ENCODE peak calls at places on chromosome X, in eight cellular contexts. One of them, this sample, is unnamed. For H3K4me1, the result is how much of the 10 kb centered on the place peaks cover.

GRCh38 chrX:30659421-30659820 is 6.2 kb downstream of the GK start:
- DNase-seq in gastrocnemius medialis: no peak
- DNase-seq in GM23248: peak
- DNase-seq in small intestine: peak
- DNase-seq in naive thymus-derived CD4-positive, alpha-beta T cell: no peak
- DNase-seq in PC-3: peak
- DNase-seq in mucosa of descending colon: no peak
- DNase-seq in uterus: no peak
- DNase-seq in this sample: no peak

GRCh38 chrX:47991263-47992092 is 12.3 kb downstream of the ZNF182 start:
- DNase-seq in gastrocnemius medialis: no peak
- DNase-seq in GM23248: peak
- DNase-seq in small intestine: no peak
- DNase-seq in naive thymus-derived CD4-positive, alpha-beta T cell: peak
- DNase-seq in PC-3: peak
- DNase-seq in mucosa of descending colon: no peak
- DNase-seq in uterus: no peak
- DNase-seq in this sample: no peak

GRCh38 chrX:17792842-17793241 is 55.5 kb downstream of the SCML1 start:
- DNase-seq in gastrocnemius medialis: no peak
- DNase-seq in GM23248: no peak
- DNase-seq in small intestine: no peak
- DNase-seq in naive thymus-derived CD4-positive, alpha-beta T cell: no peak
- DNase-seq in PC-3: no peak
- DNase-seq in mucosa of descending colon: no peak
- DNase-seq in uterus: no peak
- DNase-seq in this sample: no peak

GRCh38 chrX:145817666-145818521 is at the start of gene SLITRK2:
- DNase-seq in gastrocnemius medialis: no peak
- DNase-seq in GM23248: peak
- DNase-seq in small intestine: no peak
- DNase-seq in naive thymus-derived CD4-positive, alpha-beta T cell: no peak
- DNase-seq in PC-3: no peak
- DNase-seq in mucosa of descending colon: no peak
- DNase-seq in uterus: peak
- DNase-seq in this sample: no peak

GRCh38 chrX:8405631-8406030 is 59.0 kb upstream of the VCX3B start:
- DNase-seq in gastrocnemius medialis: no peak
- DNase-seq in GM23248: no peak
- DNase-seq in small intestine: no peak
- DNase-seq in naive thymus-derived CD4-positive, alpha-beta T cell: no peak
- DNase-seq in PC-3: peak
- DNase-seq in mucosa of descending colon: no peak
- DNase-seq in uterus: no peak
- DNase-seq in this sample: no peak

GRCh38 chrX:291411-291901 is 10.3 kb downstream of the PLCXD1 start:
- DNase-seq in gastrocnemius medialis: no peak
- DNase-seq in GM23248: no peak
- DNase-seq in small intestine: no peak
- DNase-seq in naive thymus-derived CD4-positive, alpha-beta T cell: no peak
- DNase-seq in PC-3: no peak
- DNase-seq in mucosa of descending colon: no peak
- DNase-seq in uterus: no peak
- DNase-seq in this sample: peak

GRCh38 chrX:97366246-97366645 is 482.5 kb downstream of the RPA4 start:
- DNase-seq in gastrocnemius medialis: no peak
- DNase-seq in GM23248: no peak
- DNase-seq in small intestine: no peak
- DNase-seq in naive thymus-derived CD4-positive, alpha-beta T cell: no peak
- DNase-seq in PC-3: no peak
- DNase-seq in mucosa of descending colon: no peak
- DNase-seq in uterus: no peak
- DNase-seq in this sample: no peak

GRCh38 chrX:106752101-106752678 is 25.7 kb downstream of the RNF128 start:
- DNase-seq in gastrocnemius medialis: no peak
- DNase-seq in GM23248: peak
- DNase-seq in small intestine: no peak
- DNase-seq in naive thymus-derived CD4-positive, alpha-beta T cell: no peak
- DNase-seq in PC-3: peak
- DNase-seq in mucosa of descending colon: peak
- DNase-seq in uterus: no peak
- DNase-seq in this sample: no peak

GRCh38 chrX:15815779-15816452 is 25.6 kb downstream of the ZRSR2 start:
- DNase-seq in gastrocnemius medialis: no peak
- DNase-seq in GM23248: peak
- DNase-seq in small intestine: peak
- DNase-seq in naive thymus-derived CD4-positive, alpha-beta T cell: peak
- DNase-seq in PC-3: peak
- DNase-seq in mucosa of descending colon: peak
- DNase-seq in uterus: no peak
- DNase-seq in this sample: no peak

GRCh38 chrX:110442631-110443030 is 84.0 kb downstream of the RTL9 start:
- DNase-seq in gastrocnemius medialis: no peak
- DNase-seq in GM23248: peak
- DNase-seq in small intestine: peak
- DNase-seq in naive thymus-derived CD4-positive, alpha-beta T cell: no peak
- DNase-seq in PC-3: peak
- DNase-seq in mucosa of descending colon: peak
- DNase-seq in uterus: no peak
- DNase-seq in this sample: no peak

GRCh38 chrX:108171671-108172070 is 80.1 kb downstream of the ATG4A start:
- DNase-seq in gastrocnemius medialis: no peak
- DNase-seq in GM23248: no peak
- DNase-seq in small intestine: no peak
- DNase-seq in naive thymus-derived CD4-positive, alpha-beta T cell: no peak
- DNase-seq in PC-3: no peak
- DNase-seq in mucosa of descending colon: no peak
- DNase-seq in uterus: no peak
- DNase-seq in this sample: no peak

GRCh38 chrX:18041656-18042055 is 179.0 kb downstream of the BEND2 start:
- DNase-seq in gastrocnemius medialis: no peak
- DNase-seq in GM23248: no peak
- DNase-seq in small intestine: no peak
- DNase-seq in naive thymus-derived CD4-positive, alpha-beta T cell: no peak
- DNase-seq in PC-3: peak
- DNase-seq in mucosa of descending colon: no peak
- DNase-seq in uterus: no peak
- DNase-seq in this sample: no peak

GRCh38 chrX:10111364-10112148 is 45.2 kb upstream of the CLCN4 start:
- DNase-seq in gastrocnemius medialis: no peak
- DNase-seq in GM23248: peak
- DNase-seq in small intestine: peak
- DNase-seq in naive thymus-derived CD4-positive, alpha-beta T cell: peak
- DNase-seq in PC-3: no peak
- DNase-seq in mucosa of descending colon: peak
- DNase-seq in uterus: no peak
- DNase-seq in this sample: no peak

GRCh38 chrX:121931567-121931966 is 884.2 kb downstream of the GLUD2 start:
- DNase-seq in gastrocnemius medialis: no peak
- DNase-seq in GM23248: no peak
- DNase-seq in small intestine: no peak
- DNase-seq in naive thymus-derived CD4-positive, alpha-beta T cell: no peak
- DNase-seq in PC-3: no peak
- DNase-seq in mucosa of descending colon: no peak
- DNase-seq in uterus: no peak
- DNase-seq in this sample: no peak

GRCh38 chrX:21944136-21944615 is 3.7 kb downstream of the SMS start:
- DNase-seq in gastrocnemius medialis: no peak
- DNase-seq in GM23248: no peak
- DNase-seq in small intestine: no peak
- DNase-seq in naive thymus-derived CD4-positive, alpha-beta T cell: no peak
- DNase-seq in PC-3: no peak
- DNase-seq in mucosa of descending colon: no peak
- DNase-seq in uterus: no peak
- DNase-seq in this sample: no peak
- H3K4me3 ChIP-seq in gastrocnemius medialis: no peak
- H3K4me3 ChIP-seq in GM23248: peak
- H3K4me3 ChIP-seq in small intestine: no peak
- H3K4me3 ChIP-seq in naive thymus-derived CD4-positive, alpha-beta T cell: no peak
- H3K4me3 ChIP-seq in PC-3: peak
- H3K4me3 ChIP-seq in mucosa of descending colon: no peak
- H3K4me3 ChIP-seq in uterus: no peak
- H3K4me3 ChIP-seq in this sample: no peak

GRCh38 chrX:43582540-43582913 is 73.6 kb upstream of the MAOA start:
- DNase-seq in gastrocnemius medialis: no peak
- DNase-seq in GM23248: no peak
- DNase-seq in small intestine: no peak
- DNase-seq in naive thymus-derived CD4-positive, alpha-beta T cell: no peak
- DNase-seq in PC-3: no peak
- DNase-seq in mucosa of descending colon: no peak
- DNase-seq in uterus: no peak
- DNase-seq in this sample: no peak
- H3K4me1 ChIP-seq in gastrocnemius medialis: under half
- H3K4me1 ChIP-seq in GM23248: under half
- H3K4me1 ChIP-seq in small intestine: under half
- H3K4me1 ChIP-seq in naive thymus-derived CD4-positive, alpha-beta T cell: under half
- H3K4me1 ChIP-seq in PC-3: under half
- H3K4me1 ChIP-seq in mucosa of descending colon: under half
- H3K4me1 ChIP-seq in uterus: under half
- H3K4me1 ChIP-seq in this sample: under half

DNA sequence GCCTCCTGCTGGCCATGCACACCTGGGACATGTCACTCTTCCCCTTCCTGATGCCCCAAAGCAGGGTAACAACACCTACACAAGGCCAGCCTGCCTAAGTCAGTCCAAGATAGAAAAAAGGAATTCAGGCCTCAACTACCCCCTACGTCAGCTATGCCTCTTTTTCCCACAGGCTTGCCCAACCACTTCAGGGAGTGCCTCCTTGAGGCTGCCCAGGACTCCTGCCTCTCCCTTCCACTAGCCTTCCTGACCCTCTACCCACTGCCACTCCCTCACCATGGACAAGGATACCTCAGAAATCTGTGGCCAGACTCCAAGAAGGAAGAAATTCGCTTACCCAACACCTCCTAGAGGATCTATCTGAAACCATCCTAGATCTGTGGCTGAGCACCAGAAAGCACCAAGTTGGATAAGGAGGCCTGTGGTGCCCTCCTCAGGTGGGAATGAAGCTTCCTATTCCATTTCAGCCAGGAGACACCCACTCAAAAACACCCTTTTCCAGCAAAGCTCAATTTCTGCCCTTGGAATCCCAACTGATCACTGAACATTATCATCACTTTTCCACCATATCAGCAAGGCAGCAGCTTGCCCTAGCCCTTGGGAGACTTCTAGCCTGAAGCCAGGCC is 1.8 kb downstream of the KDM5C start:
- DNase-seq in gastrocnemius medialis: peak
- DNase-seq in GM23248: peak
- DNase-seq in small intestine: no peak
- DNase-seq in naive thymus-derived CD4-positive, alpha-beta T cell: no peak
- DNase-seq in PC-3: peak
- DNase-seq in mucosa of descending colon: peak
- DNase-seq in uterus: no peak
- DNase-seq in this sample: no peak
- H3K4me3 ChIP-seq in gastrocnemius medialis: peak
- H3K4me3 ChIP-seq in GM23248: peak
- H3K4me3 ChIP-seq in small intestine: no peak
- H3K4me3 ChIP-seq in naive thymus-derived CD4-positive, alpha-beta T cell: peak
- H3K4me3 ChIP-seq in PC-3: peak
- H3K4me3 ChIP-seq in mucosa of descending colon: no peak
- H3K4me3 ChIP-seq in uterus: peak
- H3K4me3 ChIP-seq in this sample: peak

DNA sequence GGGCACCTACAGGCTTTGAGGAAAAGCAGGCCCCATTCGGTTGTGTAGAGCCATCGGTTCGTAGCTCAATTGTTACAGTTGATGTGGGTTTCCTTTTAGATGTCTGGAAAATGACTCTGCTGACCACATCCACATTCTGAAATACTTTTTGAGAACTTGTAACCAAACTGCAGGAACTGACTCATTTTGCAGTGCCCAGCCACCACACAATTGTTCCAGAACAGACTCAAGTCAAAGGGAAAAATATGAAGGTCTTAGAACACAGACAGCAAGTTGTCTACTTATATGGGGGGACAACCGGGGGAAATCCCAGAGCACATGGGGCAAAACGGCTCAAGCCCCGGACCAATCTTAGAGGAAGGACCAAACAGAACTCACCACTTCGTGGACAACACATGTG is 557.6 kb upstream of the DIPK2B start:
- DNase-seq in gastrocnemius medialis: no peak
- DNase-seq in GM23248: peak
- DNase-seq in small intestine: peak
- DNase-seq in naive thymus-derived CD4-positive, alpha-beta T cell: no peak
- DNase-seq in PC-3: peak
- DNase-seq in mucosa of descending colon: no peak
- DNase-seq in uterus: no peak
- DNase-seq in this sample: no peak
- H3K4me1 ChIP-seq in gastrocnemius medialis: under half
- H3K4me1 ChIP-seq in GM23248: half or more
- H3K4me1 ChIP-seq in small intestine: under half
- H3K4me1 ChIP-seq in naive thymus-derived CD4-positive, alpha-beta T cell: half or more
- H3K4me1 ChIP-seq in PC-3: half or more
- H3K4me1 ChIP-seq in mucosa of descending colon: under half
- H3K4me1 ChIP-seq in uterus: under half
- H3K4me1 ChIP-seq in this sample: under half

GRCh38 chrX:41023098-41023497 is 62.1 kb upstream of the USP9X start:
- DNase-seq in gastrocnemius medialis: no peak
- DNase-seq in GM23248: no peak
- DNase-seq in small intestine: no peak
- DNase-seq in naive thymus-derived CD4-positive, alpha-beta T cell: no peak
- DNase-seq in PC-3: no peak
- DNase-seq in mucosa of descending colon: no peak
- DNase-seq in uterus: no peak
- DNase-seq in this sample: no peak

GRCh38 chrX:41024755-41025154 is 60.5 kb upstream of the USP9X start:
- DNase-seq in gastrocnemius medialis: no peak
- DNase-seq in GM23248: no peak
- DNase-seq in small intestine: no peak
- DNase-seq in naive thymus-derived CD4-positive, alpha-beta T cell: no peak
- DNase-seq in PC-3: no peak
- DNase-seq in mucosa of descending colon: no peak
- DNase-seq in uterus: no peak
- DNase-seq in this sample: no peak

GRCh38 chrX:41027388-41027787 is 57.9 kb upstream of the USP9X start:
- DNase-seq in gastrocnemius medialis: no peak
- DNase-seq in GM23248: peak
- DNase-seq in small intestine: no peak
- DNase-seq in naive thymus-derived CD4-positive, alpha-beta T cell: no peak
- DNase-seq in PC-3: peak
- DNase-seq in mucosa of descending colon: no peak
- DNase-seq in uterus: no peak
- DNase-seq in this sample: no peak

GRCh38 chrX:41026326-41027136 is 58.7 kb upstream of the USP9X start:
- DNase-seq in gastrocnemius medialis: no peak
- DNase-seq in GM23248: no peak
- DNase-seq in small intestine: peak
- DNase-seq in naive thymus-derived CD4-positive, alpha-beta T cell: no peak
- DNase-seq in PC-3: peak
- DNase-seq in mucosa of descending colon: peak
- DNase-seq in uterus: no peak
- DNase-seq in this sample: no peak

GRCh38 chrX:41025926-41026325 is 59.3 kb upstream of the USP9X start:
- DNase-seq in gastrocnemius medialis: no peak
- DNase-seq in GM23248: no peak
- DNase-seq in small intestine: no peak
- DNase-seq in naive thymus-derived CD4-positive, alpha-beta T cell: no peak
- DNase-seq in PC-3: no peak
- DNase-seq in mucosa of descending colon: no peak
- DNase-seq in uterus: no peak
- DNase-seq in this sample: no peak
- H3K4me3 ChIP-seq in gastrocnemius medialis: no peak
- H3K4me3 ChIP-seq in GM23248: no peak
- H3K4me3 ChIP-seq in small intestine: no peak
- H3K4me3 ChIP-seq in naive thymus-derived CD4-positive, alpha-beta T cell: no peak
- H3K4me3 ChIP-seq in PC-3: no peak
- H3K4me3 ChIP-seq in mucosa of descending colon: no peak
- H3K4me3 ChIP-seq in uterus: no peak
- H3K4me3 ChIP-seq in this sample: no peak

GRCh38 chrX:56569378-56570061 is 6.1 kb downstream of the UBQLN2 start:
- DNase-seq in gastrocnemius medialis: no peak
- DNase-seq in GM23248: no peak
- DNase-seq in small intestine: no peak
- DNase-seq in naive thymus-derived CD4-positive, alpha-beta T cell: no peak
- DNase-seq in PC-3: no peak
- DNase-seq in mucosa of descending colon: no peak
- DNase-seq in uterus: no peak
- DNase-seq in this sample: no peak
- H3K4me1 ChIP-seq in gastrocnemius medialis: under half
- H3K4me1 ChIP-seq in GM23248: under half
- H3K4me1 ChIP-seq in small intestine: under half
- H3K4me1 ChIP-seq in naive thymus-derived CD4-positive, alpha-beta T cell: under half
- H3K4me1 ChIP-seq in PC-3: under half
- H3K4me1 ChIP-seq in mucosa of descending colon: under half
- H3K4me1 ChIP-seq in uterus: under half
- H3K4me1 ChIP-seq in this sample: under half

This sample was measured in ascending aorta.